ENCODE peak calls at places on chromosomes 11 and 22, in four cellular contexts. One of them, this sample, is unnamed.
A peak's percentile ranks its signal among the peaks of the same experiment; 100 is the strongest.

GRCh38 chr22:24595228-24595627 is 2.4 kb upstream of the LRRC75B start:
- DNase-seq in myocyte: no peak
- DNase-seq in AG09319: no peak
- DNase-seq in 8988T: no peak
- DNase-seq in this sample: no peak

GRCh38 chr22:27995801-27996528 is 76.9 kb upstream of the PITPNB start:
- DNase-seq in 8988T: no peak
- DNase-seq in myocyte: no peak
- DNase-seq in AG09319: no peak
- DNase-seq in this sample: no peak

GRCh38 chr11:22192642-22193347 is at the start of gene ANO5:
- DNase-seq in 8988T: peak; percentile 41
- DNase-seq in AG09319: no peak
- DNase-seq in myocyte: no peak
- DNase-seq in this sample: no peak

GRCh38 chr22:42300286-42301071 is 30.0 kb upstream of the TCF20 start:
- DNase-seq in AG09319: no peak
- DNase-seq in 8988T: no peak
- DNase-seq in myocyte: no peak
- DNase-seq in this sample: no peak

GRCh38 chr11:118488480-118489109 is 38.7 kb upstream of the TTC36 start:
- DNase-seq in AG09319: peak; percentile 56
- DNase-seq in 8988T: peak; percentile 40
- DNase-seq in myocyte: peak; percentile 79
- DNase-seq in this sample: peak; percentile 9

GRCh38 chr22:39134366-39135091 is 18.0 kb downstream of the CBX7 start:
- DNase-seq in 8988T: no peak
- DNase-seq in myocyte: no peak
- DNase-seq in AG09319: no peak
- DNase-seq in this sample: no peak

GRCh38 chr11:119446434-119446833 is 23.5 kb upstream of the THY1 start:
- DNase-seq in 8988T: no peak
- DNase-seq in AG09319: no peak
- DNase-seq in myocyte: no peak
- DNase-seq in this sample: no peak

GRCh38 chr11:15161746-15162145 is 47.0 kb downstream of the INSC start:
- DNase-seq in AG09319: no peak
- DNase-seq in myocyte: no peak
- DNase-seq in 8988T: no peak
- DNase-seq in this sample: no peak

GRCh38 chr11:79520086-79520485 is 79.3 kb upstream of the TENM4 start:
- DNase-seq in 8988T: no peak
- DNase-seq in myocyte: no peak
- DNase-seq in AG09319: no peak
- DNase-seq in this sample: no peak

GRCh38 chr22:37740455-37741311 is 43.8 kb downstream of the TRIOBP start:
- DNase-seq in myocyte: no peak
- DNase-seq in 8988T: no peak
- DNase-seq in AG09319: no peak
- DNase-seq in this sample: no peak

GRCh38 chr22:39240841-39241631 is 3.7 kb downstream of the PDGFB start:
- DNase-seq in myocyte: peak; percentile 56
- DNase-seq in AG09319: no peak
- DNase-seq in 8988T: no peak
- DNase-seq in this sample: no peak

GRCh38 chr22:48602805-48603518 is 1224.7 kb downstream of the BRD1 start:
- DNase-seq in myocyte: no peak
- DNase-seq in AG09319: no peak
- DNase-seq in 8988T: no peak
- DNase-seq in this sample: no peak

GRCh38 chr11:17979770-17980371 is 33.0 kb downstream of the SERGEF start:
- DNase-seq in myocyte: no peak
- DNase-seq in AG09319: no peak
- DNase-seq in 8988T: peak; percentile 37
- DNase-seq in this sample: no peak

GRCh38 chr11:119843760-119844330 is 114.8 kb upstream of the NECTIN1 start:
- DNase-seq in myocyte: no peak
- DNase-seq in 8988T: no peak
- DNase-seq in AG09319: no peak
- DNase-seq in this sample: no peak

GRCh38 chr11:65297026-65297667 is 17.5 kb upstream of the CDC42EP2 start:
- DNase-seq in 8988T: no peak
- DNase-seq in myocyte: no peak
- DNase-seq in AG09319: no peak
- DNase-seq in this sample: no peak

GRCh38 chr22:26259510-26259909 is 90.2 kb downstream of the SEZ6L start:
- DNase-seq in 8988T: no peak
- DNase-seq in myocyte: peak; percentile 76
- DNase-seq in AG09319: no peak
- DNase-seq in this sample: no peak

GRCh38 chr11:122309262-122309925 is 193.4 kb upstream of the BLID start:
- DNase-seq in AG09319: no peak
- DNase-seq in 8988T: no peak
- DNase-seq in myocyte: peak; percentile 43
- DNase-seq in this sample: no peak

GRCh38 chr11:78562398-78562797 is 12.3 kb downstream of the NARS2 start:
- DNase-seq in myocyte: peak; percentile 36
- DNase-seq in AG09319: no peak
- DNase-seq in 8988T: no peak
- DNase-seq in this sample: no peak

GRCh38 chr22:21457023-21457787 is 10.0 kb upstream of the TMEM191C start:
- DNase-seq in 8988T: no peak
- DNase-seq in myocyte: no peak
- DNase-seq in AG09319: no peak
- DNase-seq in this sample: no peak

GRCh38 chr11:16791494-16791961 is 53.1 kb downstream of the C11orf58 start:
- DNase-seq in myocyte: peak; percentile 77
- DNase-seq in 8988T: peak; percentile 41
- DNase-seq in AG09319: peak; percentile 62
- DNase-seq in this sample: peak; percentile 69

GRCh38 chr11:31809857-31810778 is 1.0 kb downstream of the PAX6 start:
- DNase-seq in myocyte: peak; percentile 61
- DNase-seq in AG09319: no peak
- DNase-seq in 8988T: peak; percentile 90
- DNase-seq in this sample: no peak

GRCh38 chr11:12157241-12157661 is 46.9 kb downstream of the MICAL2 start:
- DNase-seq in AG09319: no peak
- DNase-seq in myocyte: peak; percentile 78
- DNase-seq in 8988T: no peak
- DNase-seq in this sample: no peak

GRCh38 chr11:8225589-8226036 is 38.1 kb downstream of the LMO1 start:
- DNase-seq in AG09319: peak; percentile 4
- DNase-seq in 8988T: peak; percentile 95
- DNase-seq in myocyte: peak; percentile 59
- DNase-seq in this sample: no peak

GRCh38 chr11:62400760-62401159 is 18.1 kb upstream of the SCGB1A1 start:
- DNase-seq in AG09319: peak; percentile 79
- DNase-seq in 8988T: peak; percentile 9
- DNase-seq in myocyte: peak; percentile 99
- DNase-seq in this sample: peak; percentile 67

GRCh38 chr11:111308140-111308539 is 9.8 kb downstream of the POU2AF3 start:
- DNase-seq in myocyte: peak; percentile 85
- DNase-seq in 8988T: no peak
- DNase-seq in AG09319: no peak
- DNase-seq in this sample: no peak

GRCh38 chr11:105168457-105168856 is 28.9 kb upstream of the CARD18 start:
- DNase-seq in AG09319: no peak
- DNase-seq in myocyte: no peak
- DNase-seq in 8988T: no peak
- DNase-seq in this sample: no peak

GRCh38 chr22:30705710-30706651 is 11.3 kb downstream of the OSBP2 start:
- DNase-seq in AG09319: peak; percentile 87
- DNase-seq in myocyte: peak; percentile 95
- DNase-seq in 8988T: no peak
- DNase-seq in this sample: no peak

GRCh38 chr22:46561435-46561905 is 24.1 kb upstream of the CELSR1 start:
- DNase-seq in AG09319: no peak
- DNase-seq in 8988T: no peak
- DNase-seq in myocyte: peak; percentile 52
- DNase-seq in this sample: no peak

GRCh38 chr22:49964493-49965290 is 4.1 kb downstream of the PIM3 start:
- DNase-seq in 8988T: peak; percentile 7
- DNase-seq in AG09319: no peak
- DNase-seq in myocyte: no peak
- DNase-seq in this sample: no peak

GRCh38 chr11:10457901-10458300 is 2.8 kb downstream of the AMPD3 start:
- DNase-seq in AG09319: no peak
- DNase-seq in myocyte: no peak
- DNase-seq in 8988T: no peak
- DNase-seq in this sample: no peak

GRCh38 chr11:10916674-10917073 is 58.8 kb upstream of the ZBED5 start:
- DNase-seq in myocyte: no peak
- DNase-seq in 8988T: no peak
- DNase-seq in AG09319: no peak
- DNase-seq in this sample: no peak

GRCh38 chr11:67648140-67648795 is 2.3 kb downstream of the ACY3 start:
- DNase-seq in 8988T: peak; percentile 92
- DNase-seq in myocyte: no peak
- DNase-seq in AG09319: no peak
- DNase-seq in this sample: no peak

GRCh38 chr11:114079406-114080072 is 20.0 kb downstream of the ZBTB16 start:
- DNase-seq in 8988T: no peak
- DNase-seq in myocyte: peak; percentile 38
- DNase-seq in AG09319: no peak
- DNase-seq in this sample: no peak

GRCh38 chr22:30497466-30498150 is 7.9 kb downstream of the SEC14L4 start:
- DNase-seq in myocyte: no peak
- DNase-seq in 8988T: no peak
- DNase-seq in AG09319: no peak
- DNase-seq in this sample: no peak